ENCODE peak calls at places on chromosomes 13 and 19, in six cellular contexts. One of them, this sample, is unnamed.

GRCh38 chr19:51370230-51370629 is 1.4 kb upstream of the CLDND2 start:
- DNase-seq in pancreas: no peak
- DNase-seq in fibroblast of the aortic adventitia: no peak
- DNase-seq in IMR-90: no peak
- DNase-seq in endothelial cell: no peak
- DNase-seq in mucosa of descending colon: no peak
- DNase-seq in this sample: no peak

GRCh38 chr19:29273000-29273691 is 60.2 kb upstream of the UQCRFS1 start:
- DNase-seq in pancreas: no peak
- DNase-seq in fibroblast of the aortic adventitia: no peak
- DNase-seq in IMR-90: no peak
- DNase-seq in endothelial cell: no peak
- DNase-seq in mucosa of descending colon: no peak
- DNase-seq in this sample: no peak

GRCh38 chr13:25085125-25085742 is 10.7 kb upstream of the PABPC3 start:
- DNase-seq in pancreas: no peak
- DNase-seq in fibroblast of the aortic adventitia: peak; percentile 11
- DNase-seq in IMR-90: peak; percentile 26
- DNase-seq in endothelial cell: peak; percentile 50
- DNase-seq in mucosa of descending colon: no peak
- DNase-seq in this sample: peak; percentile 44

GRCh38 chr19:55400281-55401087 is 7.1 kb downstream of the UBE2S start:
- DNase-seq in pancreas: no peak
- DNase-seq in fibroblast of the aortic adventitia: no peak
- DNase-seq in IMR-90: no peak
- DNase-seq in endothelial cell: no peak
- DNase-seq in mucosa of descending colon: no peak
- DNase-seq in this sample: peak; percentile 93

GRCh38 chr19:2479556-2480194 is 3.7 kb downstream of the GADD45B start:
- DNase-seq in pancreas: no peak
- DNase-seq in fibroblast of the aortic adventitia: no peak
- DNase-seq in IMR-90: no peak
- DNase-seq in endothelial cell: no peak
- DNase-seq in mucosa of descending colon: no peak
- DNase-seq in this sample: no peak

GRCh38 chr13:109782823-109783411 is 3.5 kb downstream of the IRS2 start:
- DNase-seq in pancreas: no peak
- DNase-seq in fibroblast of the aortic adventitia: no peak
- DNase-seq in IMR-90: no peak
- DNase-seq in endothelial cell: no peak
- DNase-seq in mucosa of descending colon: no peak
- DNase-seq in this sample: no peak

GRCh38 chr13:26062853-26063444 is 11.1 kb upstream of the SHISA2 start:
- DNase-seq in pancreas: peak; percentile 35
- DNase-seq in fibroblast of the aortic adventitia: peak; percentile 73
- DNase-seq in IMR-90: peak; percentile 33
- DNase-seq in endothelial cell: peak; percentile 54
- DNase-seq in mucosa of descending colon: no peak
- DNase-seq in this sample: no peak

GRCh38 chr19:8192227-8192820 is 16.8 kb upstream of the CERS4 start:
- DNase-seq in pancreas: no peak
- DNase-seq in fibroblast of the aortic adventitia: no peak
- DNase-seq in IMR-90: no peak
- DNase-seq in endothelial cell: no peak
- DNase-seq in mucosa of descending colon: no peak
- DNase-seq in this sample: no peak

GRCh38 chr19:23706657-23707056 is 19.6 kb upstream of the ZNF675 start:
- DNase-seq in pancreas: no peak
- DNase-seq in fibroblast of the aortic adventitia: no peak
- DNase-seq in IMR-90: no peak
- DNase-seq in endothelial cell: no peak
- DNase-seq in mucosa of descending colon: no peak
- DNase-seq in this sample: no peak

GRCh38 chr13:112970552-112971287 is 1.7 kb downstream of the MCF2L start:
- DNase-seq in pancreas: no peak
- DNase-seq in fibroblast of the aortic adventitia: no peak
- DNase-seq in IMR-90: no peak
- DNase-seq in endothelial cell: no peak
- DNase-seq in mucosa of descending colon: peak; percentile 22
- DNase-seq in this sample: no peak

GRCh38 chr19:43315851-43316250 is 37.6 kb upstream of the CD177 start:
- DNase-seq in pancreas: no peak
- DNase-seq in fibroblast of the aortic adventitia: no peak
- DNase-seq in IMR-90: no peak
- DNase-seq in endothelial cell: no peak
- DNase-seq in mucosa of descending colon: no peak
- DNase-seq in this sample: no peak

GRCh38 chr19:56942749-56943148 is 102.2 kb upstream of the PEG3 start:
- DNase-seq in pancreas: no peak
- DNase-seq in fibroblast of the aortic adventitia: no peak
- DNase-seq in IMR-90: no peak
- DNase-seq in endothelial cell: peak; percentile 26
- DNase-seq in mucosa of descending colon: no peak
- DNase-seq in this sample: no peak

GRCh38 chr13:52978989-52979388 is 49.6 kb upstream of the OLFM4 start:
- DNase-seq in pancreas: no peak
- DNase-seq in fibroblast of the aortic adventitia: no peak
- DNase-seq in IMR-90: no peak
- DNase-seq in endothelial cell: no peak
- DNase-seq in mucosa of descending colon: no peak
- DNase-seq in this sample: no peak

GRCh38 chr19:27734496-27735220 is 1478.3 kb downstream of the UQCRFS1 start:
- DNase-seq in pancreas: no peak
- DNase-seq in fibroblast of the aortic adventitia: no peak
- DNase-seq in IMR-90: no peak
- DNase-seq in endothelial cell: no peak
- DNase-seq in mucosa of descending colon: no peak
- DNase-seq in this sample: no peak

GRCh38 chr19:49149652-49150105 is 5.5 kb downstream of the HRC start:
- DNase-seq in pancreas: peak; percentile 75
- DNase-seq in fibroblast of the aortic adventitia: peak; percentile 90
- DNase-seq in IMR-90: peak; percentile 83
- DNase-seq in endothelial cell: peak; percentile 73
- DNase-seq in mucosa of descending colon: peak; percentile 76
- DNase-seq in this sample: peak; percentile 59

GRCh38 chr13:110438776-110439175 is 122.7 kb downstream of the RAB20 start:
- DNase-seq in pancreas: no peak
- DNase-seq in fibroblast of the aortic adventitia: no peak
- DNase-seq in IMR-90: no peak
- DNase-seq in endothelial cell: no peak
- DNase-seq in mucosa of descending colon: no peak
- DNase-seq in this sample: no peak

GRCh38 chr19:43765109-43765876 is 10.5 kb upstream of the SMG9 start:
- DNase-seq in pancreas: no peak
- DNase-seq in fibroblast of the aortic adventitia: peak; percentile 95
- DNase-seq in IMR-90: peak; percentile 97
- DNase-seq in endothelial cell: no peak
- DNase-seq in mucosa of descending colon: peak; percentile 66
- DNase-seq in this sample: no peak

GRCh38 chr13:110850840-110851239 is 64.0 kb downstream of the ANKRD10 start:
- DNase-seq in pancreas: no peak
- DNase-seq in fibroblast of the aortic adventitia: no peak
- DNase-seq in IMR-90: no peak
- DNase-seq in endothelial cell: no peak
- DNase-seq in mucosa of descending colon: no peak
- DNase-seq in this sample: no peak

GRCh38 chr13:49669735-49670309 is 21.5 kb downstream of the EBPL start:
- DNase-seq in pancreas: no peak
- DNase-seq in fibroblast of the aortic adventitia: peak; percentile 84
- DNase-seq in IMR-90: peak; percentile 81
- DNase-seq in endothelial cell: peak; percentile 62
- DNase-seq in mucosa of descending colon: peak; percentile 69
- DNase-seq in this sample: no peak

DNA sequence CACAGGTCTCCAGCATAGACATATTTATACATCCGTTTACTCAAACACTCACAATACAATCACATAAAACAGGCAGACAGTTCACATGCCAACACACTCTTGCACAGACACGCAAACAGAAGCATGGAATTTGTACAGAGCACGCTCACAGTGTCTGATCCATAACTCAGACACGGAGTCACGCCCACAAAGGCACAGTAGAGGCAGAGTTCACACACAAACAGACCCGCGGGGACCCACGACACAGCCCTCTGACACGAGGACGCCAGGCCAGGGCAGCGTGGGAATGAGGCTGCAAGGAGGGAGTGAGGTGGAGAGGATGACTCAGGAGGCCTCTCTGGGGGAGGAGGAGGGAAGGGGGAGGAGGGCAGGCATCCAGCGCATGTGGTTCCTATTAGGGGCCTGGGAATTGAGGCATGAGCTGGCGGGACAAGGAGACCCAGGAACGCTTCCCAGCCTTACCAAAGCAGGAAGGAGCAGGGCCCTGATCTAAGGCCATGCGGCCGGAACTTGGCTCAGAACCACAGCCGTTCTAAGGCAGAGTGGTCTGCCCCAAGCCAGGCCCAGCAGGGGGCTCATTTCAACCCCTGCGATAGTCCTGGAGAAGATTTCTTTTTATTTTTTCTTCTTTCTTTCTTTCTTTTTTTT is 9.1 kb upstream of the OLFM2 start:
- DNase-seq in pancreas: peak; percentile 29
- DNase-seq in fibroblast of the aortic adventitia: peak; percentile 99
- DNase-seq in IMR-90: peak; percentile 100
- DNase-seq in endothelial cell: no peak
- DNase-seq in mucosa of descending colon: peak; percentile 63
- DNase-seq in this sample: no peak
- TF ChIP-seq CTCF in pancreas: no peak
- TF ChIP-seq CTCF in fibroblast of the aortic adventitia: peak; percentile 52
- TF ChIP-seq CTCF in IMR-90: peak; percentile 46
- TF ChIP-seq CTCF in endothelial cell: no peak
- TF ChIP-seq CTCF in mucosa of descending colon: no peak
- TF ChIP-seq CTCF in this sample: no peak

DNA sequence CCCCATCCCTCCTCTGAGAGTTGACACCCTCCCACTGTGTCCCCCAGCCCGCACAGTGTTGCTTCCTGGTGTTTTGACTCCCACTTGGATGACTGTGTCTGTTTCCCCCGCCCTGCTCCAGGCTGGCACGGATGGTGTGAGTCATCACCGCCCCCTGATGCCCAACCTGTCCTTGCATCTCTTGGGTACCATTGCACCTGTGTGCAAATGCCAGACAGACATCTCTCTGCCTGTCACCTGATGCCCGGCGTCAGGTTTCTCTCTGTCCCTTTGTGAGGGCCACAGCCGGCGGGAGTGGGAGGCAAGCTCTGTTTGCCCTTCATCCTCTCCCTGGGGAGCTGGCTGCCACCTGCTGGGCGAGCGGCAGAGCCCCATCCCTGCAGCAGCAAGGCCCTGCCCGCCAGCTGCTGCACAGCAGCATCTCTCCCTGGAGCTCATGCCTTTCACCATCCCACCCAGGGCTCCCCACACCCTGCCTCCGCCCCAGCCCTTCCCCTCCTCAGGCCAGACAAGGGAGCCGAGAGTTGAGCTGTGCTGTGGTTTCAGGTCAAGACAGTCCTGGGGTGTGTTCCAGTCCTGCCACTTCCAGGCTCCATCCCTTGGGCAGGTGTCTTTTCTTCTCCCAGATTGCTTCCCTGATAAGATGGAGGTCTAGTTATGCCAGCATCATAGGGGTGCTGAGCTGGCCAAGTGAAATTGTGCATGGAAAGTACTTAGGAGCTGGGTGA is 29.7 kb downstream of the NKPD1 start:
- DNase-seq in pancreas: no peak
- DNase-seq in fibroblast of the aortic adventitia: no peak
- DNase-seq in IMR-90: peak; percentile 16
- DNase-seq in endothelial cell: no peak
- DNase-seq in mucosa of descending colon: peak; percentile 56
- DNase-seq in this sample: no peak
- TF ChIP-seq CTCF in pancreas: no peak
- TF ChIP-seq CTCF in fibroblast of the aortic adventitia: no peak
- TF ChIP-seq CTCF in IMR-90: peak; percentile 31
- TF ChIP-seq CTCF in endothelial cell: no peak
- TF ChIP-seq CTCF in mucosa of descending colon: no peak
- TF ChIP-seq CTCF in this sample: peak; percentile 20

GRCh38 chr13:41061075-41061913 is at the start of gene WBP4:
- DNase-seq in pancreas: peak; percentile 94
- DNase-seq in fibroblast of the aortic adventitia: peak; percentile 97
- DNase-seq in IMR-90: peak; percentile 95
- DNase-seq in endothelial cell: peak; percentile 94
- DNase-seq in mucosa of descending colon: peak; percentile 96
- DNase-seq in this sample: peak; percentile 61
- TF ChIP-seq CTCF in pancreas: no peak
- TF ChIP-seq CTCF in fibroblast of the aortic adventitia: peak; percentile 28
- TF ChIP-seq CTCF in IMR-90: peak; percentile 20
- TF ChIP-seq CTCF in endothelial cell: no peak
- TF ChIP-seq CTCF in mucosa of descending colon: no peak
- TF ChIP-seq CTCF in this sample: no peak

GRCh38 chr19:6058411-6059201 is 51.7 kb downstream of the RFX2 start:
- DNase-seq in pancreas: no peak
- DNase-seq in fibroblast of the aortic adventitia: no peak
- DNase-seq in IMR-90: no peak
- DNase-seq in endothelial cell: no peak
- DNase-seq in mucosa of descending colon: no peak
- DNase-seq in this sample: no peak

GRCh38 chr19:6057651-6058365 is 52.5 kb downstream of the RFX2 start:
- DNase-seq in pancreas: no peak
- DNase-seq in fibroblast of the aortic adventitia: no peak
- DNase-seq in IMR-90: no peak
- DNase-seq in endothelial cell: no peak
- DNase-seq in mucosa of descending colon: no peak
- DNase-seq in this sample: no peak

GRCh38 chr19:6056282-6056741 is 54.0 kb downstream of the RFX2 start:
- DNase-seq in pancreas: no peak
- DNase-seq in fibroblast of the aortic adventitia: no peak
- DNase-seq in IMR-90: no peak
- DNase-seq in endothelial cell: no peak
- DNase-seq in mucosa of descending colon: peak; percentile 78
- DNase-seq in this sample: no peak

GRCh38 chr19:6055013-6055795 is 55.1 kb downstream of the RFX2 start:
- DNase-seq in pancreas: no peak
- DNase-seq in fibroblast of the aortic adventitia: peak; percentile 27
- DNase-seq in IMR-90: no peak
- DNase-seq in endothelial cell: no peak
- DNase-seq in mucosa of descending colon: no peak
- DNase-seq in this sample: no peak

DNA sequence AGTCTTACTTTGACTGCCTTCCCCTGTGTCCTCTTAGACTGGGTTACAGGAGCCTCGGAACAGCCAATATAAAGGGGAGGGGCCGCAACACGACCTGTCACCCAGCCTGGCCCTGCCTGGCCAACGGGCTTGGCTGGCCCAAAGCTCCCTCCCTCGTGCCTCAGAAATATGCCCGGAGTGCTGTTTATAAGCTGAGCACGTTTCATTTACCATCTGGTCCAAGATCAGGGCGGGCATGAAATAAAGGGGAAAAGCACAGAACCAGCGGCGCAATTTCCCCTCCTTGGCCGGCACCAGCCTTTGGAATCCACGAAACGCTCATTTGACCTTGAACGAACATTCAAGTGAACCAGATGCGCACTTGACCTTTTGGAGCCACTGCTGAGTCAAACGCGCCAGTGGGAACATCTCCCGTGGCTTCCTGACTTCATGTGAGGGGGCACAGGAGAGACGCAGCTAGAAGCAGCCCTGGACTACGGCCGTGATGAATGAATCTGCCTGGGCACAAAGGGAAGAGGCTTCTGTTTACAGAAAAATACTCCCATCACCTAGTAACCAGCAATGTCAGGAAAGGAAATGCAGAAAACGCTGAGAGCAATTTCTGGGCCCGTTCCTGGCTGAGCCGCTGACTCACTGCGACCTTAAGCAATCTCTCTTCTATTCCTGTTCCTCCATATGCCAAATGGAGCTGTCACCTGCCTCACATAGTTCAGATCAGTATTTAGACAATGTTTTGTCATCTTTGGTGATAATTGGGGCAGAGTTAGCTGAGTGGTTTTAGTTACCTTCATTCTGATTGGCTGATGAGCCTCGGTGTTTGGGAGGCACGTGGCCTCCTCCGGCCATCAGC is 53.3 kb downstream of the RFX2 start:
- DNase-seq in pancreas: peak; percentile 43
- DNase-seq in fibroblast of the aortic adventitia: peak; percentile 97
- DNase-seq in IMR-90: peak; percentile 91
- DNase-seq in endothelial cell: peak; percentile 30
- DNase-seq in mucosa of descending colon: peak; percentile 76
- DNase-seq in this sample: no peak
- TF ChIP-seq CTCF in pancreas: no peak
- TF ChIP-seq CTCF in fibroblast of the aortic adventitia: no peak
- TF ChIP-seq CTCF in IMR-90: no peak
- TF ChIP-seq CTCF in endothelial cell: no peak
- TF ChIP-seq CTCF in mucosa of descending colon: no peak
- TF ChIP-seq CTCF in this sample: no peak